ENCODE peak calls at places on chromosomes 7 and 10, in seven cellular contexts. L is colonic mucosa, S is heart right ventricle, V is GM23338, J is keratinocyte, X is adrenal gland, A is Peyer's patch. G is an unnamed sample.

GRCh38 chr7:90520484-90520883 is 51.0 kb downstream of the PTTG1IP2 start:
- DNase-seq in L (no peak), S (no peak), V (peak), J (no peak), X (no peak), A (no peak), G (no peak)

GRCh38 chr10:35668865-35669650 is 27.0 kb upstream of the FZD8 start:
- DNase-seq in L (no peak), S (no peak), V (peak), J (no peak), X (no peak), A (no peak), G (no peak)

GRCh38 chr7:1889556-1890181 is 219.6 kb downstream of the ELFN1 start:
- DNase-seq in L (no peak), S (no peak), V (no peak), J (no peak), X (no peak), A (no peak), G (no peak)

GRCh38 chr10:72753760-72754231 is 61.9 kb downstream of the MCU start:
- DNase-seq in L (no peak), S (no peak), V (peak), J (no peak), X (no peak), A (no peak), G (no peak)

GRCh38 chr10:84783386-84783785 is 455.0 kb downstream of the CCSER2 start:
- DNase-seq in L (no peak), S (peak), V (peak), J (no peak), X (no peak), A (no peak), G (peak)

GRCh38 chr7:20227291-20227795 is 10.2 kb upstream of the MACC1 start:
- DNase-seq in L (no peak), S (no peak), V (no peak), J (no peak), X (no peak), A (no peak), G (no peak)

GRCh38 chr7:80478683-80479082 is 33.2 kb downstream of the GNAT3 start:
- DNase-seq in L (no peak), S (no peak), V (peak), J (no peak), X (no peak), A (no peak), G (peak)

GRCh38 chr10:80154978-80155695 is 22.6 kb downstream of the PLAC9 start:
- DNase-seq in L (no peak), S (no peak), V (no peak), J (peak), X (no peak), A (no peak), G (peak)

GRCh38 chr7:76314042-76314721 is 11.7 kb downstream of the HSPB1 start:
- DNase-seq in L (peak), S (peak), V (peak), J (no peak), X (peak), A (peak), G (peak)

GRCh38 chr10:33412261-33413092 is 78.0 kb upstream of the NRP1 start:
- DNase-seq in L (no peak), S (no peak), V (no peak), J (no peak), X (peak), A (no peak), G (peak)

GRCh38 chr7:13742126-13742525 is 247.3 kb downstream of the ETV1 start:
- DNase-seq in L (no peak), S (no peak), V (peak), J (no peak), X (no peak), A (no peak), G (peak)

GRCh38 chr10:31318382-31318853 is 598 bp upstream of the ZEB1 start:
- DNase-seq in L (peak), S (peak), V (peak), J (no peak), X (peak), A (peak), G (peak)

GRCh38 chr7:121406866-121407439 is 10.8 kb upstream of the FAM3C start:
- DNase-seq in L (peak), S (no peak), V (peak), J (no peak), X (no peak), A (peak), G (no peak)

GRCh38 chr7:17495655-17496396 is 197.4 kb downstream of the AHR start:
- DNase-seq in L (no peak), S (no peak), V (no peak), J (no peak), X (no peak), A (no peak), G (no peak)

GRCh38 chr10:97538839-97539238 is 33.7 kb upstream of the ANKRD2 start:
- DNase-seq in L (no peak), S (no peak), V (no peak), J (no peak), X (no peak), A (no peak), G (no peak)

GRCh38 chr7:34596887-34597286 is 61.1 kb upstream of the NPSR1 start:
- DNase-seq in L (no peak), S (no peak), V (peak), J (no peak), X (no peak), A (no peak), G (peak)
- TF ChIP-seq CTCF in L (peak), S (no peak), V (peak), J (peak), X (no peak), A (no peak), G (no peak)

GRCh38 chr10:23194966-23195845 is 3.1 kb downstream of the PTF1A start:
- DNase-seq in L (no peak), S (no peak), V (peak), J (no peak), X (no peak), A (no peak), G (no peak)
- H3K27ac ChIP-seq in L (no peak), S (no peak), V (no peak), J (no peak), X (no peak), A (no peak), G (no peak)

GRCh38 chr7:47967708-47968107 is 11.7 kb downstream of the HUS1 start:
- DNase-seq in L (no peak), S (no peak), V (no peak), J (no peak), X (no peak), A (no peak), G (no peak)

GRCh38 chr7:47965456-47965855 is 14.0 kb downstream of the HUS1 start:
- DNase-seq in L (no peak), S (no peak), V (no peak), J (no peak), X (no peak), A (no peak), G (no peak)

GRCh38 chr7:47970750-47971149 is 8.7 kb downstream of the HUS1 start:
- DNase-seq in L (no peak), S (no peak), V (no peak), J (no peak), X (no peak), A (no peak), G (no peak)

GRCh38 chr7:47967123-47967522 is 12.3 kb downstream of the HUS1 start:
- DNase-seq in L (no peak), S (peak), V (no peak), J (no peak), X (no peak), A (no peak), G (no peak)

GRCh38 chr7:47968852-47969774 is 10.3 kb downstream of the HUS1 start:
- DNase-seq in L (peak), S (peak), V (peak), J (no peak), X (no peak), A (peak), G (peak)
- TF ChIP-seq CTCF in L (peak), S (peak), V (peak), J (peak), X (peak), A (peak), G (peak)

GRCh38 chr10:7559447-7559846 is 107.3 kb downstream of the ITIH5 start:
- DNase-seq in L (no peak), S (no peak), V (no peak), J (no peak), X (no peak), A (no peak), G (no peak)
- H3K27ac ChIP-seq in L (no peak), S (no peak), V (no peak), J (no peak), X (no peak), A (peak), G (no peak)

GRCh38 chr10:92486637-92487036 is 87.3 kb downstream of the IDE start:
- DNase-seq in L (no peak), S (no peak), V (no peak), J (no peak), X (no peak), A (no peak), G (no peak)
- TF ChIP-seq CTCF in L (no peak), S (no peak), V (no peak), J (no peak), X (no peak), A (no peak), G (no peak)

GRCh38 chr7:47453093-47454056 is 128.5 kb downstream of the TNS3 start:
- DNase-seq in L (no peak), S (peak), V (no peak), J (no peak), X (peak), A (no peak), G (peak)
- H3K27ac ChIP-seq in L (peak), S (peak), V (peak), J (no peak), X (peak), A (peak), G (peak)

GRCh38 chr10:100877451-100877850 is 35.3 kb upstream of the SLF2 start:
- DNase-seq in L (no peak), S (no peak), V (no peak), J (no peak), X (no peak), A (no peak), G (no peak)

GRCh38 chr10:100879741-100880360 is 32.9 kb upstream of the SLF2 start:
- DNase-seq in L (no peak), S (no peak), V (peak), J (no peak), X (no peak), A (no peak), G (no peak)

GRCh38 chr10:100875484-100876166 is 37.1 kb upstream of the SLF2 start:
- DNase-seq in L (no peak), S (no peak), V (no peak), J (no peak), X (no peak), A (no peak), G (no peak)

GRCh38 chr10:100876575-100877158 is 36.1 kb upstream of the SLF2 start:
- DNase-seq in L (no peak), S (no peak), V (peak), J (no peak), X (no peak), A (no peak), G (no peak)

GRCh38 chr10:100878291-100878910 is 34.4 kb upstream of the SLF2 start:
- DNase-seq in L (peak), S (peak), V (peak), J (no peak), X (peak), A (peak), G (peak)
- TF ChIP-seq CTCF in L (peak), S (no peak), V (peak), J (peak), X (peak), A (peak), G (peak)

GRCh38 chr10:14592566-14592965 is 182.1 kb downstream of the FAM107B start:
- DNase-seq in L (no peak), S (no peak), V (no peak), J (no peak), X (no peak), A (no peak), G (no peak)
- H3K27ac ChIP-seq in L (no peak), S (no peak), V (no peak), J (peak), X (no peak), A (no peak), G (no peak)

DNA sequence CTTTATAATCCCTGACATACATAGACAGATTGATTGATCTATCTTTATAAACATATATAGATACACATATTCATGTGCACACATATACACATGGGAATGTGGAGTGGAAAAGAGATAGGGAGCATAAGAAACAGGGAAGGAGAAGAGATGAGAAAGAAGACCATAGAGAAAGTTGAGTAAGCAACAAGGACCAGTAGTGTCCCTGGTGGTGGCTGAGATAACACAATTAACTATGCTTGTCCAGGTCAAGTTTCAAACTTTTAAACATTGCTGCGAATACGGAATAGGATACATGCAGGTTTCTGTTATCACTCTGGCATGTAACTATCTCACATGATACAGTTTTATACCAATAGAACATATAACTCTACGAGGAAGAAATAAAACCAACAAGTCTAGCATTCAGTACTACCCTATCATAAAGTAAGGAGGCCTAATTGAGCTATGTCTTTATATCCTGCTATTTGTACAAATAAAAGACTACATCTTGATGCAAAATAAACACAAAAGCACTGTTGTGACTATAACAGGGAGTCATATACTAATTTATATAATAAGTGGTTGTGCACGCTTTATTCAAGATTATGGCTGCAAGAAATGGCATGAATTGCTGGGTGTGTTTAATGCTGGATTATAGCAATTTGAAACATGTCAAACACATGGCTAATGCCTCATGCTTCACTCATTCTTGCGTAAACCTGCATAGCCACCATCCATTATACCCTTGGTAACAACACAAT is 8.0 kb downstream of the FOXP2 start:
- DNase-seq in L (no peak), S (no peak), V (peak), J (no peak), X (no peak), A (no peak), G (no peak)
- TF ChIP-seq CTCF in L (peak), S (no peak), V (peak), J (no peak), X (peak), A (peak), G (peak)

G was measured in RWPE1.